ENCODE peak calls at places on chromosomes 13 and 19, in seven cellular contexts. One of them, this sample, is unnamed.

GRCh38 chr13:27461940-27462584 is 11.7 kb upstream of the MTIF3 start:
- DNase-seq in stimulated activated naive CD4-positive, alpha-beta T cell: no peak
- DNase-seq in tibial nerve: no peak
- DNase-seq in MV-4-11: no peak
- DNase-seq in progenitor cell of endocrine pancreas: no peak
- DNase-seq in effector memory CD8-positive, alpha-beta T cell: no peak
- DNase-seq in BJ: no peak
- DNase-seq in this sample: no peak

GRCh38 chr13:113967729-113968462 is 6.0 kb downstream of the C13orf46 start:
- DNase-seq in MV-4-11: no peak
- DNase-seq in tibial nerve: no peak
- DNase-seq in progenitor cell of endocrine pancreas: no peak
- DNase-seq in effector memory CD8-positive, alpha-beta T cell: no peak
- DNase-seq in stimulated activated naive CD4-positive, alpha-beta T cell: no peak
- DNase-seq in BJ: no peak
- DNase-seq in this sample: no peak

GRCh38 chr13:111429064-111429558 is 108.7 kb downstream of the TEX29 start:
- DNase-seq in BJ: no peak
- DNase-seq in MV-4-11: peak; percentile 7
- DNase-seq in progenitor cell of endocrine pancreas: peak; percentile 37
- DNase-seq in stimulated activated naive CD4-positive, alpha-beta T cell: peak; percentile 11
- DNase-seq in effector memory CD8-positive, alpha-beta T cell: no peak
- DNase-seq in tibial nerve: peak; percentile 63
- DNase-seq in this sample: peak; percentile 17

GRCh38 chr19:2770055-2771013 is 12.7 kb downstream of the SGTA start:
- DNase-seq in tibial nerve: no peak
- DNase-seq in effector memory CD8-positive, alpha-beta T cell: no peak
- DNase-seq in BJ: no peak
- DNase-seq in progenitor cell of endocrine pancreas: no peak
- DNase-seq in stimulated activated naive CD4-positive, alpha-beta T cell: no peak
- DNase-seq in MV-4-11: peak; percentile 61
- DNase-seq in this sample: no peak

GRCh38 chr19:33365676-33366075 is 7.8 kb upstream of the CEBPG start:
- DNase-seq in MV-4-11: no peak
- DNase-seq in tibial nerve: no peak
- DNase-seq in progenitor cell of endocrine pancreas: no peak
- DNase-seq in stimulated activated naive CD4-positive, alpha-beta T cell: no peak
- DNase-seq in effector memory CD8-positive, alpha-beta T cell: no peak
- DNase-seq in BJ: no peak
- DNase-seq in this sample: no peak

GRCh38 chr13:20512042-20512683 is 13.5 kb downstream of the CRYL1 start:
- DNase-seq in BJ: no peak
- DNase-seq in tibial nerve: no peak
- DNase-seq in MV-4-11: no peak
- DNase-seq in effector memory CD8-positive, alpha-beta T cell: no peak
- DNase-seq in progenitor cell of endocrine pancreas: no peak
- DNase-seq in stimulated activated naive CD4-positive, alpha-beta T cell: no peak
- DNase-seq in this sample: no peak

GRCh38 chr13:94700051-94700535 is 12.3 kb downstream of the SOX21 start:
- DNase-seq in BJ: no peak
- DNase-seq in tibial nerve: no peak
- DNase-seq in progenitor cell of endocrine pancreas: no peak
- DNase-seq in effector memory CD8-positive, alpha-beta T cell: no peak
- DNase-seq in MV-4-11: no peak
- DNase-seq in stimulated activated naive CD4-positive, alpha-beta T cell: no peak
- DNase-seq in this sample: no peak

GRCh38 chr13:77398825-77399620 is 72.1 kb upstream of the MYCBP2 start:
- DNase-seq in progenitor cell of endocrine pancreas: no peak
- DNase-seq in effector memory CD8-positive, alpha-beta T cell: no peak
- DNase-seq in BJ: no peak
- DNase-seq in tibial nerve: no peak
- DNase-seq in stimulated activated naive CD4-positive, alpha-beta T cell: no peak
- DNase-seq in MV-4-11: no peak
- DNase-seq in this sample: no peak

GRCh38 chr19:40571005-40571318 is 5.7 kb upstream of the SHKBP1 start:
- DNase-seq in stimulated activated naive CD4-positive, alpha-beta T cell: no peak
- DNase-seq in MV-4-11: no peak
- DNase-seq in effector memory CD8-positive, alpha-beta T cell: no peak
- DNase-seq in BJ: no peak
- DNase-seq in tibial nerve: no peak
- DNase-seq in progenitor cell of endocrine pancreas: no peak
- DNase-seq in this sample: no peak

GRCh38 chr13:102344410-102344809 is 57.4 kb downstream of the FGF14 start:
- DNase-seq in progenitor cell of endocrine pancreas: no peak
- DNase-seq in MV-4-11: no peak
- DNase-seq in tibial nerve: no peak
- DNase-seq in effector memory CD8-positive, alpha-beta T cell: no peak
- DNase-seq in stimulated activated naive CD4-positive, alpha-beta T cell: no peak
- DNase-seq in BJ: no peak
- DNase-seq in this sample: no peak

GRCh38 chr13:40586886-40587285 is 79.6 kb downstream of the FOXO1 start:
- DNase-seq in BJ: no peak
- DNase-seq in MV-4-11: no peak
- DNase-seq in effector memory CD8-positive, alpha-beta T cell: no peak
- DNase-seq in progenitor cell of endocrine pancreas: no peak
- DNase-seq in stimulated activated naive CD4-positive, alpha-beta T cell: no peak
- DNase-seq in tibial nerve: no peak
- DNase-seq in this sample: no peak

GRCh38 chr13:35988648-35989081 is 142.5 kb downstream of the DCLK1 start:
- DNase-seq in progenitor cell of endocrine pancreas: no peak
- DNase-seq in stimulated activated naive CD4-positive, alpha-beta T cell: no peak
- DNase-seq in effector memory CD8-positive, alpha-beta T cell: no peak
- DNase-seq in MV-4-11: no peak
- DNase-seq in BJ: no peak
- DNase-seq in tibial nerve: no peak
- DNase-seq in this sample: no peak

GRCh38 chr13:40016953-40017660 is 361.6 kb downstream of the COG6 start:
- DNase-seq in BJ: no peak
- DNase-seq in effector memory CD8-positive, alpha-beta T cell: no peak
- DNase-seq in tibial nerve: no peak
- DNase-seq in MV-4-11: no peak
- DNase-seq in progenitor cell of endocrine pancreas: no peak
- DNase-seq in stimulated activated naive CD4-positive, alpha-beta T cell: no peak
- DNase-seq in this sample: no peak

GRCh38 chr13:48110930-48111721 is 16.2 kb upstream of the MED4 start:
- DNase-seq in tibial nerve: peak; percentile 60
- DNase-seq in stimulated activated naive CD4-positive, alpha-beta T cell: no peak
- DNase-seq in BJ: no peak
- DNase-seq in progenitor cell of endocrine pancreas: no peak
- DNase-seq in effector memory CD8-positive, alpha-beta T cell: no peak
- DNase-seq in MV-4-11: no peak
- DNase-seq in this sample: no peak

GRCh38 chr19:46729696-46730095 is 12.8 kb upstream of the PRKD2 start:
- DNase-seq in tibial nerve: no peak
- DNase-seq in progenitor cell of endocrine pancreas: no peak
- DNase-seq in BJ: no peak
- DNase-seq in stimulated activated naive CD4-positive, alpha-beta T cell: no peak
- DNase-seq in effector memory CD8-positive, alpha-beta T cell: no peak
- DNase-seq in MV-4-11: no peak
- DNase-seq in this sample: no peak

GRCh38 chr13:111515648-111516047 is 195.2 kb downstream of the TEX29 start:
- DNase-seq in progenitor cell of endocrine pancreas: no peak
- DNase-seq in BJ: no peak
- DNase-seq in tibial nerve: no peak
- DNase-seq in stimulated activated naive CD4-positive, alpha-beta T cell: no peak
- DNase-seq in effector memory CD8-positive, alpha-beta T cell: no peak
- DNase-seq in MV-4-11: no peak
- DNase-seq in this sample: no peak

GRCh38 chr13:111179908-111180756 is 65.0 kb downstream of the ARHGEF7 start:
- DNase-seq in effector memory CD8-positive, alpha-beta T cell: no peak
- DNase-seq in MV-4-11: no peak
- DNase-seq in BJ: no peak
- DNase-seq in stimulated activated naive CD4-positive, alpha-beta T cell: peak; percentile 33
- DNase-seq in tibial nerve: no peak
- DNase-seq in progenitor cell of endocrine pancreas: no peak
- DNase-seq in this sample: no peak

GRCh38 chr19:46416077-46416709 is 2.8 kb upstream of the CCDC8 start:
- DNase-seq in stimulated activated naive CD4-positive, alpha-beta T cell: no peak
- DNase-seq in BJ: peak; percentile 42
- DNase-seq in MV-4-11: peak; percentile 32
- DNase-seq in progenitor cell of endocrine pancreas: peak; percentile 83
- DNase-seq in effector memory CD8-positive, alpha-beta T cell: no peak
- DNase-seq in tibial nerve: peak; percentile 35
- DNase-seq in this sample: peak; percentile 52

GRCh38 chr13:107753748-107754147 is 461.6 kb downstream of the LIG4 start:
- DNase-seq in stimulated activated naive CD4-positive, alpha-beta T cell: no peak
- DNase-seq in tibial nerve: no peak
- DNase-seq in BJ: no peak
- DNase-seq in effector memory CD8-positive, alpha-beta T cell: no peak
- DNase-seq in progenitor cell of endocrine pancreas: no peak
- DNase-seq in MV-4-11: no peak
- DNase-seq in this sample: no peak

This sample was measured in HFF-Myc.